ENCODE peak calls at places on chromosome 17, in eight cellular contexts. A is adrenal gland; Q is right cardiac atrium; Z is tibial artery; R is stomach; H is CD4-positive, alpha-beta memory T cell; V is prostate gland; P is heart right ventricle. G is an unnamed sample. For H3K4me1, the result is how much of the 10 kb centered on the place peaks cover.

GRCh38 chr17:19904412-19904811 is 36.7 kb upstream of the ULK2 start:
- DNase-seq in A (no peak), Q (no peak), Z (no peak), R (no peak), H (no peak), V (no peak), P (no peak), G (no peak)

GRCh38 chr17:70084476-70084875 is 9.5 kb downstream of the KCNJ16 start:
- DNase-seq in A (no peak), Q (no peak), Z (no peak), R (no peak), H (no peak), V (no peak), P (no peak), G (no peak)

GRCh38 chr17:66667491-66668030 is 167.4 kb upstream of the CACNG5 start:
- DNase-seq in A (no peak), Q (no peak), Z (no peak), R (no peak), H (peak), V (no peak), P (no peak), G (no peak)

GRCh38 chr17:70655179-70655578 is 485.8 kb downstream of the KCNJ2 start:
- DNase-seq in A (no peak), Q (no peak), Z (no peak), R (no peak), H (no peak), V (no peak), P (no peak), G (no peak)

GRCh38 chr17:44416558-44417289 is 27.3 kb upstream of the ITGA2B start:
- DNase-seq in A (no peak), Q (no peak), Z (no peak), R (no peak), H (no peak), V (no peak), P (no peak), G (no peak)

GRCh38 chr17:59791603-59792457 is 84.4 kb downstream of the VMP1 start:
- DNase-seq in A (no peak), Q (no peak), Z (no peak), R (no peak), H (no peak), V (no peak), P (no peak), G (peak)

GRCh38 chr17:17535957-17536356 is 39.8 kb upstream of the RASD1 start:
- DNase-seq in A (peak), Q (peak), Z (peak), R (peak), H (no peak), V (peak), P (peak), G (no peak)

GRCh38 chr17:34358631-34359030 is 2.4 kb downstream of the CCL13 start:
- DNase-seq in A (no peak), Q (no peak), Z (no peak), R (no peak), H (no peak), V (no peak), P (no peak), G (no peak)

GRCh38 chr17:41140360-41141132 is at the start of gene KRTAP4-6:
- DNase-seq in A (no peak), Q (no peak), Z (no peak), R (no peak), H (no peak), V (no peak), P (no peak), G (peak)

GRCh38 chr17:17819561-17819995 is 17.2 kb downstream of the SREBF1 start:
- DNase-seq in A (peak), Q (peak), Z (no peak), R (peak), H (no peak), V (peak), P (peak), G (no peak)

GRCh38 chr17:15091825-15092224 is 173.3 kb downstream of the PMP22 start:
- DNase-seq in A (no peak), Q (no peak), Z (no peak), R (no peak), H (no peak), V (no peak), P (no peak), G (no peak)

GRCh38 chr17:67441052-67441738 is 64.1 kb downstream of the PITPNC1 start:
- DNase-seq in A (peak), Q (peak), Z (no peak), R (no peak), H (peak), V (no peak), P (no peak), G (peak)

GRCh38 chr17:80785477-80786178 is 206.0 kb upstream of the CHMP6 start:
- DNase-seq in A (no peak), Q (no peak), Z (peak), R (no peak), H (no peak), V (no peak), P (no peak), G (no peak)

GRCh38 chr17:66952031-66952524 is 12.4 kb upstream of the CACNG4 start:
- DNase-seq in A (peak), Q (no peak), Z (no peak), R (peak), H (no peak), V (peak), P (no peak), G (peak)

GRCh38 chr17:77370536-77370935 is 229.8 kb downstream of the SEC14L1 start:
- DNase-seq in A (peak), Q (peak), Z (no peak), R (no peak), H (no peak), V (no peak), P (no peak), G (no peak)
- H3K4me1 ChIP-seq in A (under half), Q (under half), Z (half or more), R (half or more), H (half or more), V (under half), P (half or more), G (half or more)

GRCh38 chr17:11487469-11487868 is 110.8 kb upstream of the DNAH9 start:
- DNase-seq in A (no peak), Q (no peak), Z (no peak), R (no peak), H (no peak), V (no peak), P (no peak), G (no peak)

GRCh38 chr17:11486726-11487310 is 111.5 kb upstream of the DNAH9 start:
- DNase-seq in A (no peak), Q (no peak), Z (no peak), R (no peak), H (no peak), V (no peak), P (no peak), G (no peak)

GRCh38 chr17:11492511-11492910 is 105.8 kb upstream of the DNAH9 start:
- DNase-seq in A (no peak), Q (no peak), Z (no peak), R (no peak), H (no peak), V (no peak), P (no peak), G (no peak)

GRCh38 chr17:11488407-11488806 is 109.9 kb upstream of the DNAH9 start:
- DNase-seq in A (no peak), Q (no peak), Z (no peak), R (no peak), H (no peak), V (no peak), P (no peak), G (no peak)

DNA sequence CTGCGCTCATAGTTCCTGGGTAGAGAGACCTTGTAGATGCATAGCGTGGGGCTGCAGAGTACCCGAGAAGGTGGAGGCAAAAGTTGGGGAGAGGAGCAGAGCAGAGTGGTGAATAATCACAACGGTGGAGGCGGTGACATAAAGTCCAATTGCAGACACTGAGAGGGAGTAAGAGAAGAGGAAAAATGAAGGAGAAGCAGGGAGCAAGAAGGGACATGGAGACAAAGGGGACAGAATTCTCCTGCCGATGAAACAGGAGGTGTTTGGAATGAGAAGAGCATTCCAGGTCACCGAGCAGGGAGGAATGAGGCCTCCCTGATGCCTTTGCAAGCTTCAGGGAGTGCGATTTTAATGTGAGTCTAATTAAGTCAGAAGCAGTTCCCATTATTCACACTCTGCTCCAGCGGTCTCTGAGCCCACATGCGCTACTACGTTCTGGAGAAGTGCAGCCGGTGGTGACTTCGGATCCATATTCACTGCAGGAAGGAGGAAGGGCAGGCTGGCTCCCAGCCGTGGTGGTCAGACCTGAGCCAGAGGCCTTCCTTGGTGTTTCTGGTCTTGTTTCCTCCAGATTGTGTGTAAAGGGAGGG is 108.0 kb upstream of the DNAH9 start:
- DNase-seq in A (no peak), Q (no peak), Z (no peak), R (no peak), H (no peak), V (no peak), P (no peak), G (no peak)
- H3K4me1 ChIP-seq in A (under half), Q (under half), Z (under half), R (under half), H (under half), V (under half), P (under half), G (under half)

GRCh38 chr17:51739245-51739886 is 419.1 kb downstream of the CA10 start:
- DNase-seq in A (no peak), Q (no peak), Z (no peak), R (no peak), H (no peak), V (peak), P (no peak), G (no peak)
- H3K4me1 ChIP-seq in A (under half), Q (under half), Z (under half), R (under half), H (under half), V (under half), P (under half), G (under half)

GRCh38 chr17:31585280-31585630 is 193.8 kb downstream of the RAB11FIP4 start:
- DNase-seq in A (no peak), Q (no peak), Z (no peak), R (no peak), H (no peak), V (no peak), P (no peak), G (no peak)

GRCh38 chr17:31584436-31585279 is 193.2 kb downstream of the RAB11FIP4 start:
- DNase-seq in A (no peak), Q (no peak), Z (no peak), R (no peak), H (no peak), V (no peak), P (no peak), G (no peak)

GRCh38 chr17:31582151-31582907 is 190.9 kb downstream of the RAB11FIP4 start:
- DNase-seq in A (peak), Q (peak), Z (peak), R (peak), H (no peak), V (no peak), P (peak), G (no peak)

GRCh38 chr17:31581491-31581890 is 190.0 kb downstream of the RAB11FIP4 start:
- DNase-seq in A (peak), Q (peak), Z (peak), R (peak), H (no peak), V (no peak), P (peak), G (no peak)

GRCh38 chr17:31583795-31584340 is 192.4 kb downstream of the RAB11FIP4 start:
- DNase-seq in A (no peak), Q (no peak), Z (no peak), R (no peak), H (no peak), V (no peak), P (no peak), G (no peak)
- H3K4me1 ChIP-seq in A (under half), Q (under half), Z (half or more), R (half or more), H (under half), V (under half), P (half or more), G (under half)

G was measured in SJSA1.